ENCODE peak calls at places on chromosomes 1 and 21, in six cellular contexts. One of them, this sample, is unnamed.
A peak's percentile ranks its signal among the peaks of the same experiment; 100 is the strongest.

GRCh38 chr1:7290971-7291970 is 479.8 kb upstream of the VAMP3 start:
- DNase-seq in naive B cell: no peak
- DNase-seq in stimulated activated CD8-positive, alpha-beta memory T cell treated with anti-CD3 and anti-CD28 coated beads, Interleukin-4, amount 100 ng/mL, for 24 hours: no peak
- DNase-seq in naive thymus-derived CD4-positive, alpha-beta T cell: no peak
- DNase-seq in lower lobe of right lung: no peak
- DNase-seq in KG1: no peak
- DNase-seq in this sample: no peak

GRCh38 chr1:241998950-241999495 is at the start of gene MAP1LC3C:
- DNase-seq in stimulated activated CD8-positive, alpha-beta memory T cell treated with anti-CD3 and anti-CD28 coated beads, Interleukin-4, amount 100 ng/mL, for 24 hours: no peak
- DNase-seq in naive thymus-derived CD4-positive, alpha-beta T cell: no peak
- DNase-seq in KG1: no peak
- DNase-seq in naive B cell: no peak
- DNase-seq in lower lobe of right lung: no peak
- DNase-seq in this sample: no peak

GRCh38 chr1:16608838-16609560 is 4.4 kb downstream of the NBPF1 start:
- DNase-seq in lower lobe of right lung: no peak
- DNase-seq in KG1: no peak
- DNase-seq in naive B cell: no peak
- DNase-seq in stimulated activated CD8-positive, alpha-beta memory T cell treated with anti-CD3 and anti-CD28 coated beads, Interleukin-4, amount 100 ng/mL, for 24 hours: no peak
- DNase-seq in naive thymus-derived CD4-positive, alpha-beta T cell: no peak
- DNase-seq in this sample: no peak

GRCh38 chr1:200409203-200409760 is 554 bp downstream of the ZNF281 start:
- DNase-seq in naive thymus-derived CD4-positive, alpha-beta T cell: no peak
- DNase-seq in KG1: no peak
- DNase-seq in lower lobe of right lung: peak; percentile 65
- DNase-seq in naive B cell: peak; percentile 3
- DNase-seq in stimulated activated CD8-positive, alpha-beta memory T cell treated with anti-CD3 and anti-CD28 coated beads, Interleukin-4, amount 100 ng/mL, for 24 hours: peak; percentile 24
- DNase-seq in this sample: peak; percentile 27

GRCh38 chr1:176880954-176881595 is 283.4 kb downstream of the ASTN1 start:
- DNase-seq in naive thymus-derived CD4-positive, alpha-beta T cell: no peak
- DNase-seq in stimulated activated CD8-positive, alpha-beta memory T cell treated with anti-CD3 and anti-CD28 coated beads, Interleukin-4, amount 100 ng/mL, for 24 hours: peak; percentile 2
- DNase-seq in KG1: peak; percentile 6
- DNase-seq in naive B cell: peak; percentile 8
- DNase-seq in lower lobe of right lung: peak; percentile 67
- DNase-seq in this sample: peak; percentile 57

GRCh38 chr1:6245869-6246496 is 2.0 kb downstream of the HES3 start:
- DNase-seq in lower lobe of right lung: no peak
- DNase-seq in naive thymus-derived CD4-positive, alpha-beta T cell: no peak
- DNase-seq in naive B cell: no peak
- DNase-seq in KG1: no peak
- DNase-seq in stimulated activated CD8-positive, alpha-beta memory T cell treated with anti-CD3 and anti-CD28 coated beads, Interleukin-4, amount 100 ng/mL, for 24 hours: peak; percentile 33
- DNase-seq in this sample: peak; percentile 80

GRCh38 chr1:30645807-30646206 is 77.6 kb downstream of the MATN1 start:
- DNase-seq in stimulated activated CD8-positive, alpha-beta memory T cell treated with anti-CD3 and anti-CD28 coated beads, Interleukin-4, amount 100 ng/mL, for 24 hours: no peak
- DNase-seq in naive B cell: no peak
- DNase-seq in naive thymus-derived CD4-positive, alpha-beta T cell: no peak
- DNase-seq in lower lobe of right lung: no peak
- DNase-seq in KG1: no peak
- DNase-seq in this sample: no peak

GRCh38 chr21:14414932-14415508 is 32.1 kb upstream of the HSPA13 start:
- DNase-seq in stimulated activated CD8-positive, alpha-beta memory T cell treated with anti-CD3 and anti-CD28 coated beads, Interleukin-4, amount 100 ng/mL, for 24 hours: no peak
- DNase-seq in naive B cell: peak; percentile 4
- DNase-seq in KG1: no peak
- DNase-seq in naive thymus-derived CD4-positive, alpha-beta T cell: no peak
- DNase-seq in lower lobe of right lung: no peak
- DNase-seq in this sample: peak; percentile 11

GRCh38 chr1:100322436-100323211 is 29.7 kb upstream of the CDC14A start:
- DNase-seq in naive B cell: no peak
- DNase-seq in KG1: no peak
- DNase-seq in lower lobe of right lung: no peak
- DNase-seq in stimulated activated CD8-positive, alpha-beta memory T cell treated with anti-CD3 and anti-CD28 coated beads, Interleukin-4, amount 100 ng/mL, for 24 hours: no peak
- DNase-seq in naive thymus-derived CD4-positive, alpha-beta T cell: no peak
- DNase-seq in this sample: no peak

GRCh38 chr1:93137604-93138292 is 42.5 kb downstream of the TMED5 start:
- DNase-seq in KG1: no peak
- DNase-seq in naive B cell: no peak
- DNase-seq in stimulated activated CD8-positive, alpha-beta memory T cell treated with anti-CD3 and anti-CD28 coated beads, Interleukin-4, amount 100 ng/mL, for 24 hours: no peak
- DNase-seq in naive thymus-derived CD4-positive, alpha-beta T cell: no peak
- DNase-seq in lower lobe of right lung: no peak
- DNase-seq in this sample: no peak